ENCODE peak calls at places on chromosomes 3 and 15, in six cellular contexts. B, I, Z, P, C and S are unnamed samples.
A peak's percentile ranks its signal among the peaks of the same experiment; 100 is the strongest.

GRCh38 chr15:93415576-93415975 is 326.6 kb upstream of the RGMA start:
- DNase-seq in B (no peak), I (no peak), Z (no peak), P (no peak), C (no peak), S (no peak)

GRCh38 chr3:100209948-100210776 is 50.6 kb upstream of the TBC1D23 start:
- DNase-seq in B (no peak), I (peak; percentile 71), Z (no peak), P (peak; percentile 65), C (no peak), S (no peak)

GRCh38 chr3:74651239-74651638 is 36.8 kb upstream of the CNTN3 start:
- DNase-seq in B (no peak), I (no peak), Z (no peak), P (peak; percentile 78), C (no peak), S (no peak)

GRCh38 chr3:143973352-143974021 is 1.9 kb downstream of the DIPK2A start:
- DNase-seq in B (no peak), I (no peak), Z (no peak), P (peak; percentile 61), C (no peak), S (no peak)

GRCh38 chr3:134796313-134797079 is 1.4 kb downstream of the EPHB1 start:
- DNase-seq in B (no peak), I (peak; percentile 31), Z (peak; percentile 27), P (peak; percentile 50), C (peak; percentile 68), S (no peak)

GRCh38 chr15:63233667-63234419 is 43.6 kb upstream of the APH1B start:
- DNase-seq in B (peak; percentile 44), I (no peak), Z (no peak), P (peak; percentile 66), C (no peak), S (no peak)

GRCh38 chr15:70096215-70096974 is 1.3 kb downstream of the TLE3 start:
- DNase-seq in B (peak; percentile 72), I (peak; percentile 61), Z (peak; percentile 39), P (peak; percentile 70), C (peak; percentile 81), S (peak; percentile 39)

GRCh38 chr3:177473184-177473583 is 275.9 kb upstream of the TBL1XR1 start:
- DNase-seq in B (no peak), I (no peak), Z (no peak), P (no peak), C (no peak), S (no peak)

GRCh38 chr3:9136746-9137434 is 112.6 kb downstream of the SRGAP3 start:
- DNase-seq in B (no peak), I (no peak), Z (no peak), P (no peak), C (no peak), S (no peak)

GRCh38 chr3:178236555-178237277 is 299.5 kb upstream of the KCNMB2 start:
- DNase-seq in B (peak; percentile 7), I (no peak), Z (no peak), P (peak; percentile 53), C (no peak), S (no peak)

GRCh38 chr3:192063570-192063969 is 602.6 kb downstream of the PYDC2 start:
- DNase-seq in B (peak; percentile 17), I (peak; percentile 22), Z (no peak), P (no peak), C (no peak), S (no peak)